ENCODE peak calls at places on chromosome 16, in seven cellular contexts. J, I, H, C, E, T and D are unnamed samples.
A peak's percentile ranks its signal among the peaks of the same experiment; 100 is the strongest.

GRCh38 chr16:52953215-52953614 is 99.5 kb downstream of the CHD9NB start:
- DNase-seq in I (no peak), H (no peak), C (no peak), T (no peak), E (no peak), J (no peak), D (no peak)

GRCh38 chr16:12679660-12680272 is 123.9 kb downstream of the CPPED1 start:
- DNase-seq in J (no peak), C (peak; percentile 72), E (peak; percentile 21), H (no peak), I (no peak), T (no peak), D (no peak)

GRCh38 chr16:49130397-49130796 is 151.2 kb downstream of the CBLN1 start:
- DNase-seq in J (no peak), E (no peak), H (no peak), T (no peak), I (no peak), C (no peak), D (no peak)

GRCh38 chr16:27315333-27316037 is 1.7 kb downstream of the IL4R start:
- DNase-seq in T (peak; percentile 77), C (peak; percentile 90), H (no peak), E (peak; percentile 60), J (peak; percentile 35), I (peak; percentile 33), D (no peak)

GRCh38 chr16:2364638-2365210 is 24.2 kb upstream of the ABCA3 start:
- DNase-seq in I (no peak), E (no peak), J (no peak), T (no peak), C (peak; percentile 30), H (no peak), D (no peak)

GRCh38 chr16:85394511-85395206 is 218.5 kb upstream of the GSE1 start:
- DNase-seq in T (no peak), H (no peak), E (no peak), J (no peak), I (no peak), C (no peak), D (no peak)

GRCh38 chr16:54193656-54194007 is 93.0 kb downstream of the IRX3 start:
- DNase-seq in C (peak; percentile 72), H (no peak), I (peak; percentile 90), T (peak; percentile 59), J (peak; percentile 41), E (peak; percentile 91), D (peak; percentile 17)

GRCh38 chr16:47358816-47359215 is 102.0 kb downstream of the ITFG1 start:
- DNase-seq in E (no peak), I (no peak), J (no peak), H (no peak), T (no peak), C (peak; percentile 89), D (no peak)

GRCh38 chr16:55572439-55572838 is 6.0 kb downstream of the CAPNS2 start:
- DNase-seq in H (no peak), J (no peak), I (no peak), C (no peak), E (no peak), T (no peak), D (no peak)

GRCh38 chr16:53822936-53823529 is 119.1 kb downstream of the FTO start:
- DNase-seq in E (no peak), H (no peak), J (no peak), C (no peak), I (no peak), T (no peak), D (peak; percentile 15)

GRCh38 chr16:67396775-67397450 is 3.6 kb upstream of the TPPP3 start:
- DNase-seq in I (no peak), T (no peak), C (no peak), E (no peak), J (no peak), H (no peak), D (no peak)

GRCh38 chr16:67443299-67443698 is 12.4 kb downstream of the HSD11B2 start:
- DNase-seq in H (no peak), E (no peak), J (no peak), T (no peak), C (no peak), I (no peak), D (peak; percentile 54)

GRCh38 chr16:55225972-55226542 is 97.9 kb upstream of the IRX6 start:
- DNase-seq in H (no peak), T (no peak), J (no peak), C (no peak), I (no peak), E (no peak), D (no peak)

GRCh38 chr16:4213721-4214120 is 28.2 kb downstream of the SRL start:
- DNase-seq in T (peak; percentile 61), H (no peak), C (peak; percentile 23), J (no peak), I (no peak), E (no peak), D (no peak)

GRCh38 chr16:12089492-12090161 is 113.1 kb downstream of the SNX29 start:
- DNase-seq in H (no peak), J (no peak), T (peak; percentile 60), C (peak; percentile 17), E (peak; percentile 76), I (peak; percentile 62), D (no peak)

GRCh38 chr16:84922351-84923135 is 88.8 kb downstream of the ZDHHC7 start:
- DNase-seq in T (no peak), I (peak; percentile 50), H (no peak), C (no peak), J (no peak), E (no peak), D (no peak)

GRCh38 chr16:72947379-72948237 is 100.3 kb downstream of the ZFHX3 start:
- DNase-seq in T (no peak), E (peak; percentile 68), C (no peak), I (peak; percentile 75), H (no peak), J (no peak), D (no peak)

GRCh38 chr16:88819126-88819525 is 7.4 kb upstream of the APRT start:
- DNase-seq in J (no peak), I (no peak), E (no peak), H (no peak), C (no peak), T (no peak), D (no peak)

GRCh38 chr16:84362410-84362809 is 5.9 kb upstream of the ATP2C2 start:
- DNase-seq in I (no peak), J (no peak), H (no peak), C (no peak), T (no peak), E (peak; percentile 53), D (no peak)

GRCh38 chr16:16122264-16122663 is 101.0 kb downstream of the ABCC6 start:
- DNase-seq in J (no peak), E (no peak), T (no peak), H (no peak), C (no peak), I (no peak), D (no peak)

GRCh38 chr16:49276646-49277385 is 4.8 kb downstream of the CBLN1 start:
- DNase-seq in H (no peak), E (peak; percentile 57), T (no peak), I (peak; percentile 45), C (no peak), J (no peak), D (no peak)

GRCh38 chr16:67672739-67673662 is 6.4 kb downstream of the C16orf86 start:
- DNase-seq in H (no peak), C (peak; percentile 67), T (peak; percentile 71), I (peak; percentile 59), E (peak; percentile 91), J (no peak), D (peak; percentile 30)

GRCh38 chr16:2753523-2754020 is 1.1 kb downstream of the SRRM2 start:
- DNase-seq in J (no peak), I (no peak), C (no peak), H (no peak), E (no peak), T (no peak), D (no peak)

GRCh38 chr16:1323296-1324239 is 9.9 kb upstream of the BAIAP3 start:
- DNase-seq in T (no peak), H (no peak), C (no peak), J (no peak), I (no peak), E (no peak), D (no peak)

GRCh38 chr16:1442697-1443096 is 1.7 kb downstream of the CCDC154 start:
- DNase-seq in J (no peak), C (no peak), H (no peak), T (no peak), I (no peak), E (peak; percentile 78), D (no peak)

GRCh38 chr16:5512037-5512436 is 414.4 kb upstream of the EEF2KMT start:
- DNase-seq in J (no peak), C (no peak), H (no peak), T (no peak), I (no peak), E (no peak), D (no peak)

GRCh38 chr16:15811778-15812750 is 44.8 kb downstream of the MYH11 start:
- DNase-seq in H (no peak), J (no peak), T (peak; percentile 9), I (peak; percentile 79), E (no peak), C (peak; percentile 83), D (peak; percentile 87)

GRCh38 chr16:51326131-51326856 is 175.2 kb upstream of the SALL1 start:
- DNase-seq in J (no peak), I (no peak), E (no peak), C (peak; percentile 91), H (no peak), T (peak; percentile 6), D (no peak)

GRCh38 chr16:19118938-19119431 is 5.2 kb downstream of the ITPRIPL2 start:
- DNase-seq in H (no peak), I (no peak), T (peak; percentile 38), C (peak; percentile 93), E (no peak), J (peak; percentile 31), D (peak; percentile 71)

GRCh38 chr16:31129568-31130335 is 5.8 kb downstream of the PRSS8 start:
- DNase-seq in T (peak; percentile 47), I (no peak), C (no peak), J (no peak), E (peak; percentile 63), H (no peak), D (no peak)

GRCh38 chr16:70706948-70707465 is 21.2 kb upstream of the MTSS2 start:
- DNase-seq in H (no peak), T (peak; percentile 61), E (no peak), I (no peak), J (no peak), C (peak; percentile 99), D (peak; percentile 94)

GRCh38 chr16:55853114-55853513 is 20.2 kb upstream of the CES1 start:
- DNase-seq in H (no peak), T (no peak), I (no peak), C (peak; percentile 31), J (no peak), E (no peak), D (peak; percentile 9)

GRCh38 chr16:57735755-57736418 is at the start of gene KATNB1:
- DNase-seq in I (no peak), T (peak; percentile 33), E (no peak), H (no peak), J (no peak), C (peak; percentile 37), D (no peak)

GRCh38 chr16:25735645-25736044 is 43.9 kb downstream of the HS3ST4 start:
- DNase-seq in J (no peak), E (no peak), T (no peak), I (peak; percentile 18), H (no peak), C (no peak), D (no peak)

GRCh38 chr16:88346680-88347505 is 35.9 kb upstream of the ZNF469 start:
- DNase-seq in I (no peak), T (no peak), J (no peak), H (no peak), E (peak; percentile 35), C (no peak), D (no peak)

GRCh38 chr16:80027007-80027965 is 426.7 kb upstream of the MAF start:
- DNase-seq in H (peak; percentile 39), T (peak; percentile 91), I (peak; percentile 93), J (peak; percentile 36), C (peak; percentile 98), E (peak; percentile 35), D (peak; percentile 61)

GRCh38 chr16:46690281-46691178 is 1.1 kb downstream of the ORC6 start:
- DNase-seq in E (no peak), J (no peak), C (no peak), T (peak; percentile 46), H (no peak), I (peak; percentile 34), D (no peak)

GRCh38 chr16:11835891-11836652 is 15.3 kb downstream of the RSL1D1 start:
- DNase-seq in H (no peak), C (peak; percentile 90), J (no peak), I (peak; percentile 51), E (no peak), T (no peak), D (no peak)